ENCODE peak calls at places on chromosomes 16 and 17, in nine cellular contexts. One of them, this sample, is unnamed.

GRCh38 chr17:37147301-37147812 is 198.6 kb downstream of the AATF start:
- DNase-seq in body of pancreas: no peak
- DNase-seq in colonic mucosa: no peak
- DNase-seq in transverse colon: no peak
- DNase-seq in endothelial cell of umbilical vein: peak; percentile 81
- DNase-seq in testis: no peak
- DNase-seq in Panc1: no peak
- DNase-seq in lower lobe of right lung: no peak
- DNase-seq in SK-N-SH: no peak
- DNase-seq in this sample: peak; percentile 10

GRCh38 chr16:54270711-54271110 is 15.9 kb downstream of the IRX3 start:
- DNase-seq in transverse colon: no peak
- DNase-seq in endothelial cell of umbilical vein: no peak
- DNase-seq in colonic mucosa: no peak
- DNase-seq in body of pancreas: no peak
- DNase-seq in lower lobe of right lung: no peak
- DNase-seq in testis: no peak
- DNase-seq in Panc1: no peak
- DNase-seq in SK-N-SH: no peak
- DNase-seq in this sample: no peak

GRCh38 chr16:11916524-11917285 is 949 bp upstream of the GSPT1 start:
- DNase-seq in lower lobe of right lung: no peak
- DNase-seq in transverse colon: peak; percentile 62
- DNase-seq in Panc1: peak; percentile 69
- DNase-seq in body of pancreas: peak; percentile 64
- DNase-seq in endothelial cell of umbilical vein: no peak
- DNase-seq in colonic mucosa: peak; percentile 78
- DNase-seq in testis: no peak
- DNase-seq in SK-N-SH: no peak
- DNase-seq in this sample: peak; percentile 42

GRCh38 chr16:25009822-25010221 is 5.3 kb downstream of the ARHGAP17 start:
- DNase-seq in transverse colon: no peak
- DNase-seq in testis: no peak
- DNase-seq in SK-N-SH: no peak
- DNase-seq in Panc1: no peak
- DNase-seq in lower lobe of right lung: peak; percentile 78
- DNase-seq in body of pancreas: no peak
- DNase-seq in endothelial cell of umbilical vein: peak; percentile 28
- DNase-seq in colonic mucosa: no peak
- DNase-seq in this sample: no peak

GRCh38 chr16:50251375-50252081 is 14.8 kb upstream of the ADCY7 start:
- DNase-seq in Panc1: no peak
- DNase-seq in lower lobe of right lung: no peak
- DNase-seq in testis: no peak
- DNase-seq in endothelial cell of umbilical vein: no peak
- DNase-seq in colonic mucosa: no peak
- DNase-seq in SK-N-SH: no peak
- DNase-seq in body of pancreas: peak; percentile 35
- DNase-seq in transverse colon: no peak
- DNase-seq in this sample: no peak

GRCh38 chr16:47712276-47713224 is 251.4 kb downstream of the PHKB start:
- DNase-seq in lower lobe of right lung: peak; percentile 44
- DNase-seq in transverse colon: no peak
- DNase-seq in Panc1: no peak
- DNase-seq in testis: no peak
- DNase-seq in colonic mucosa: no peak
- DNase-seq in body of pancreas: no peak
- DNase-seq in SK-N-SH: peak; percentile 48
- DNase-seq in endothelial cell of umbilical vein: no peak
- DNase-seq in this sample: no peak

GRCh38 chr16:84548971-84549844 is 44.7 kb upstream of the MEAK7 start:
- DNase-seq in Panc1: no peak
- DNase-seq in testis: no peak
- DNase-seq in lower lobe of right lung: peak; percentile 46
- DNase-seq in endothelial cell of umbilical vein: peak; percentile 62
- DNase-seq in transverse colon: no peak
- DNase-seq in body of pancreas: peak; percentile 24
- DNase-seq in SK-N-SH: peak; percentile 30
- DNase-seq in colonic mucosa: no peak
- DNase-seq in this sample: no peak

GRCh38 chr16:85210423-85211169 is 98.3 kb upstream of the CIBAR2 start:
- DNase-seq in SK-N-SH: no peak
- DNase-seq in Panc1: peak; percentile 18
- DNase-seq in colonic mucosa: no peak
- DNase-seq in endothelial cell of umbilical vein: no peak
- DNase-seq in testis: no peak
- DNase-seq in transverse colon: no peak
- DNase-seq in lower lobe of right lung: no peak
- DNase-seq in body of pancreas: no peak
- DNase-seq in this sample: peak; percentile 76

GRCh38 chr17:66466933-66467367 is 164.5 kb downstream of the PRKCA start:
- DNase-seq in lower lobe of right lung: no peak
- DNase-seq in transverse colon: peak; percentile 22
- DNase-seq in SK-N-SH: no peak
- DNase-seq in body of pancreas: peak; percentile 39
- DNase-seq in Panc1: peak; percentile 93
- DNase-seq in testis: no peak
- DNase-seq in colonic mucosa: no peak
- DNase-seq in endothelial cell of umbilical vein: peak; percentile 94
- DNase-seq in this sample: peak; percentile 99

GRCh38 chr17:31558748-31559646 is 167.5 kb downstream of the RAB11FIP4 start:
- DNase-seq in transverse colon: peak; percentile 81
- DNase-seq in endothelial cell of umbilical vein: peak; percentile 81
- DNase-seq in body of pancreas: peak; percentile 83
- DNase-seq in Panc1: no peak
- DNase-seq in SK-N-SH: peak; percentile 95
- DNase-seq in testis: peak; percentile 70
- DNase-seq in colonic mucosa: peak; percentile 78
- DNase-seq in lower lobe of right lung: peak; percentile 81
- DNase-seq in this sample: peak; percentile 66

GRCh38 chr16:5019775-5020174 is 14.0 kb downstream of the NAGPA start:
- DNase-seq in body of pancreas: no peak
- DNase-seq in endothelial cell of umbilical vein: no peak
- DNase-seq in lower lobe of right lung: no peak
- DNase-seq in SK-N-SH: no peak
- DNase-seq in colonic mucosa: no peak
- DNase-seq in testis: no peak
- DNase-seq in transverse colon: no peak
- DNase-seq in Panc1: no peak
- DNase-seq in this sample: no peak
- H3K27me3 ChIP-seq in body of pancreas: no peaks in the 10 kb centered on the region
- H3K27me3 ChIP-seq in endothelial cell of umbilical vein: no peaks in the 10 kb centered on the region
- H3K27me3 ChIP-seq in lower lobe of right lung: no peaks in the 10 kb centered on the region
- H3K27me3 ChIP-seq in SK-N-SH: peaks cover 18% of the 10 kb centered on the region
- H3K27me3 ChIP-seq in colonic mucosa: no peaks in the 10 kb centered on the region
- H3K27me3 ChIP-seq in testis: no peaks in the 10 kb centered on the region
- H3K27me3 ChIP-seq in transverse colon: no peaks in the 10 kb centered on the region
- H3K27me3 ChIP-seq in Panc1: no peaks in the 10 kb centered on the region
- H3K27me3 ChIP-seq in this sample: no peaks in the 10 kb centered on the region

DNA sequence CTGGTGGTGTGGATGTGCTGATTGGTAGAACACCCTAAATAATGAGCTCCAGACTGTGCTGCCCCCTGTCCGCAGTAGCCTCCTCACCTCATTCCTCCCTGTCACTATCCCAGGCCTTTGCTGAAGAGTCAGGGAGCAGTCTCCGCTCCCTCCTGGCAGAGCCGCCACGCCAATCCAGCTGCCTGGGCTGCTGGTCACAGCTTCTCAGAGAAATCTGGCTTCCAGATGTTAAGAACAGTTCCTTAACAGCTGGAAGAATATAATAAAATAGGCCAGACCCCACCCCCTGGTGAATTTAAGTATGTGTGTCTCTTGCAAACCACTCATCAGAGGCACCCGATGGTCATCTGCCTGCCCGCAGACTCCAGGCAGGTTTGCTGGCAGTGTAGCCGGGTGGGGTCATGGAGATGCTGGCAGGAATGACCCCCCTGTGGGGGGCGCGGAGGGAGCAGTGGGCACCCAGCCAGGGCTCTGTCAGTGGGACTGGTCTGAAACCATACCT is 161.0 kb downstream of the CCDC182 start:
- DNase-seq in endothelial cell of umbilical vein: no peak
- DNase-seq in SK-N-SH: peak; percentile 83
- DNase-seq in lower lobe of right lung: no peak
- DNase-seq in testis: no peak
- DNase-seq in Panc1: no peak
- DNase-seq in colonic mucosa: no peak
- DNase-seq in transverse colon: no peak
- DNase-seq in body of pancreas: no peak
- DNase-seq in this sample: no peak
- TF ChIP-seq CTCF in endothelial cell of umbilical vein: no peak
- TF ChIP-seq CTCF in SK-N-SH: no peak
- TF ChIP-seq CTCF in lower lobe of right lung: no peak
- TF ChIP-seq CTCF in testis: no peak
- TF ChIP-seq CTCF in Panc1: no peak
- TF ChIP-seq CTCF in colonic mucosa: no peak
- TF ChIP-seq CTCF in transverse colon: no peak
- TF ChIP-seq CTCF in body of pancreas: no peak
- TF ChIP-seq CTCF in this sample: no peak

GRCh38 chr16:30030011-30030685 is 923 bp downstream of the TLCD3B start:
- DNase-seq in lower lobe of right lung: no peak
- DNase-seq in testis: no peak
- DNase-seq in transverse colon: no peak
- DNase-seq in endothelial cell of umbilical vein: no peak
- DNase-seq in body of pancreas: no peak
- DNase-seq in colonic mucosa: no peak
- DNase-seq in Panc1: no peak
- DNase-seq in SK-N-SH: peak; percentile 63
- DNase-seq in this sample: no peak

GRCh38 chr16:30027588-30028437 is 3.3 kb downstream of the TLCD3B start:
- DNase-seq in lower lobe of right lung: no peak
- DNase-seq in endothelial cell of umbilical vein: no peak
- DNase-seq in transverse colon: no peak
- DNase-seq in testis: no peak
- DNase-seq in SK-N-SH: no peak
- DNase-seq in body of pancreas: no peak
- DNase-seq in Panc1: no peak
- DNase-seq in colonic mucosa: no peak
- DNase-seq in this sample: no peak

GRCh38 chr16:30026449-30026848 is 3.5 kb downstream of the C16orf92 start:
- DNase-seq in testis: no peak
- DNase-seq in Panc1: no peak
- DNase-seq in body of pancreas: no peak
- DNase-seq in lower lobe of right lung: no peak
- DNase-seq in endothelial cell of umbilical vein: no peak
- DNase-seq in transverse colon: no peak
- DNase-seq in colonic mucosa: no peak
- DNase-seq in SK-N-SH: no peak
- DNase-seq in this sample: no peak

GRCh38 chr16:30030841-30031413 is at the start of gene TLCD3B:
- DNase-seq in transverse colon: no peak
- DNase-seq in SK-N-SH: peak; percentile 80
- DNase-seq in testis: no peak
- DNase-seq in endothelial cell of umbilical vein: no peak
- DNase-seq in body of pancreas: no peak
- DNase-seq in lower lobe of right lung: no peak
- DNase-seq in colonic mucosa: no peak
- DNase-seq in Panc1: no peak
- DNase-seq in this sample: no peak

DNA sequence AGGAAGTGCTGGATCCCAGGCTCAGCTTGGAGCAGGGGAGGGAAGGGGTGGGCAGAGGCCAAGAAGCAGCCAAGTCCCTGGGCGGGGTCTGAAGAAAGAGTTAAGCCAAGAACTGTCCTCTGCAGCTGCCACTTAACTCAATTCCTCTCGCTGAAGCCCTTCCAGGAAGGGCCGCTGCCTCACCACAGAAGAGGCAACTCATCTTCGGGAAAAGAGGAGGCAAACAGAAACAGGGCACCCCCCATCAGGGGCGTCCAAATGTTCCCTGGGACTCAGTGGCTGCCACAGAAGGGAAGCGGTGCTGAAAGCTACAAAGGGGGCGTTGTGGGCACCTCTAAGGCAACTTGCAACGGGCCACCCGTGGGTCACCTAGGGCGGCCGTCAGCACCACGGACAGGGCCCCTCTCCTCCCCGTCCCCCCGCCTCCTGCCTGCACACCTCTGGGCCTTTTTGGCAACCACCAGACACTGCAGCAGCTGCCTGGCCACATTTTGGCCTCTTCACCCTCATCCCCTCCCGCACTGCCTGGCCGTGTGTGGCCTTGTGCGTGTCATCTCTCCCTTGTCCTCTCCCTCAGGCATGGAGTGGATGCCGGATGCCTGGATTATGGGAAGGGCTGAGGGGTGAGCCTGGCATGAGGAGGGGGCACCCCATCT is 2.5 kb downstream of the TLCD3B start:
- DNase-seq in SK-N-SH: no peak
- DNase-seq in colonic mucosa: no peak
- DNase-seq in lower lobe of right lung: no peak
- DNase-seq in endothelial cell of umbilical vein: no peak
- DNase-seq in testis: peak; percentile 37
- DNase-seq in body of pancreas: no peak
- DNase-seq in Panc1: no peak
- DNase-seq in transverse colon: no peak
- DNase-seq in this sample: no peak
- H3K27me3 ChIP-seq in SK-N-SH: no peaks in the 10 kb centered on the region
- H3K27me3 ChIP-seq in colonic mucosa: peaks cover 26% of the 10 kb centered on the region
- H3K27me3 ChIP-seq in lower lobe of right lung: peaks cover 72% of the 10 kb centered on the region
- H3K27me3 ChIP-seq in endothelial cell of umbilical vein: peaks cover 15% of the 10 kb centered on the region
- H3K27me3 ChIP-seq in testis: no peaks in the 10 kb centered on the region
- H3K27me3 ChIP-seq in body of pancreas: peaks cover 31% of the 10 kb centered on the region
- H3K27me3 ChIP-seq in Panc1: no peaks in the 10 kb centered on the region
- H3K27me3 ChIP-seq in transverse colon: peaks cover 88% of the 10 kb centered on the region
- H3K27me3 ChIP-seq in this sample: peaks cover 47% of the 10 kb centered on the region

GRCh38 chr16:27084296-27085065 is 17.8 kb downstream of the C16orf82 start:
- DNase-seq in Panc1: no peak
- DNase-seq in SK-N-SH: no peak
- DNase-seq in transverse colon: no peak
- DNase-seq in lower lobe of right lung: no peak
- DNase-seq in body of pancreas: no peak
- DNase-seq in colonic mucosa: no peak
- DNase-seq in testis: no peak
- DNase-seq in endothelial cell of umbilical vein: no peak
- DNase-seq in this sample: no peak

GRCh38 chr16:27085182-27085581 is 18.5 kb downstream of the C16orf82 start:
- DNase-seq in body of pancreas: no peak
- DNase-seq in Panc1: no peak
- DNase-seq in transverse colon: no peak
- DNase-seq in colonic mucosa: no peak
- DNase-seq in SK-N-SH: no peak
- DNase-seq in lower lobe of right lung: no peak
- DNase-seq in testis: no peak
- DNase-seq in endothelial cell of umbilical vein: no peak
- DNase-seq in this sample: no peak

GRCh38 chr16:27083861-27084261 is 17.1 kb downstream of the C16orf82 start:
- DNase-seq in Panc1: no peak
- DNase-seq in endothelial cell of umbilical vein: no peak
- DNase-seq in SK-N-SH: peak; percentile 45
- DNase-seq in lower lobe of right lung: no peak
- DNase-seq in colonic mucosa: no peak
- DNase-seq in body of pancreas: no peak
- DNase-seq in testis: peak; percentile 79
- DNase-seq in transverse colon: no peak
- DNase-seq in this sample: no peak

DNA sequence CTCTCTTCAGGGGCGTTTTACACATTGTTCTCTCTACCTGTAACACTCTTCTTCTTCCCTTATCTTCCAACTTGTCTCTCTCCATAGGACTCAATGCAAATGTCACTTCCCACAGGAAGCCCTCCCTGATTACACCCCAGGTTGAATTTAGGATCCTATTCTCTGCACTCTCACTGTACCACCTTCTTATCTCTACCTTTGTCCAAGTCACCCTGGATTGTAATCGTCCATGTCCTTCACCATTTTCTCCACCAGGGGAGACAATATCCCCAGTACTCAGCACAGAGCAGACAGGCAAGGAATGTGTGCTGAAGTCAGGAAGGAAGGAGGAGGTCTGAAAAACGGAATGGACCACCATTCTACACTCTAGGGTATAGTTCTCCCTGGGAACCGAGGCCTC is 14.1 kb downstream of the C16orf82 start:
- DNase-seq in transverse colon: no peak
- DNase-seq in testis: no peak
- DNase-seq in body of pancreas: no peak
- DNase-seq in endothelial cell of umbilical vein: no peak
- DNase-seq in colonic mucosa: no peak
- DNase-seq in SK-N-SH: peak; percentile 25
- DNase-seq in lower lobe of right lung: no peak
- DNase-seq in Panc1: no peak
- DNase-seq in this sample: no peak
- TF ChIP-seq CTCF in transverse colon: peak; percentile 35
- TF ChIP-seq CTCF in testis: no peak
- TF ChIP-seq CTCF in body of pancreas: peak; percentile 17
- TF ChIP-seq CTCF in endothelial cell of umbilical vein: peak; percentile 14
- TF ChIP-seq CTCF in colonic mucosa: peak; percentile 35
- TF ChIP-seq CTCF in SK-N-SH: peak; percentile 50
- TF ChIP-seq CTCF in lower lobe of right lung: no peak
- TF ChIP-seq CTCF in Panc1: peak; percentile 68
- TF ChIP-seq CTCF in this sample: peak; percentile 8